ENCODE peak calls at places on chromosome 11, in ten cellular contexts. V, U, W, I, G, F, K, E, S and L are unnamed samples.

GRCh38 chr11:128660957-128661356 is 32.9 kb upstream of the FLI1 start:
- DNase-seq in G (no peak), E (no peak), K (no peak), S (no peak), F (no peak), I (no peak), U (no peak), W (no peak), V (no peak), L (peak)

GRCh38 chr11:64161037-64161436 is 4.9 kb downstream of the MACROD1 start:
- DNase-seq in I (no peak), E (no peak), U (no peak), V (no peak), W (no peak), S (no peak), G (no peak), K (no peak), F (no peak), L (no peak)

GRCh38 chr11:30635401-30635989 is 49.3 kb upstream of the MPPED2 start:
- DNase-seq in I (peak), F (no peak), G (peak), E (no peak), U (no peak), W (no peak), V (no peak), S (no peak), K (no peak), L (no peak)

GRCh38 chr11:35364101-35364780 is 55.1 kb downstream of the SLC1A2 start:
- DNase-seq in U (peak), G (no peak), K (no peak), S (peak), I (peak), W (peak), E (peak), V (peak), F (peak), L (peak)

GRCh38 chr11:71078482-71078881 is 173.9 kb downstream of the SHANK2 start:
- DNase-seq in E (no peak), I (no peak), W (no peak), F (no peak), K (no peak), U (no peak), S (no peak), G (no peak), V (no peak), L (no peak)

GRCh38 chr11:16604784-16605439 is 133.5 kb upstream of the C11orf58 start:
- DNase-seq in G (peak), I (peak), E (peak), K (no peak), S (peak), V (peak), W (peak), F (no peak), U (peak), L (peak)

GRCh38 chr11:859394-860131 is 16.9 kb downstream of the TSPAN4 start:
- DNase-seq in G (peak), S (peak), W (peak), U (peak), F (peak), E (no peak), V (peak), I (peak), K (no peak), L (peak)

GRCh38 chr11:17599460-17599925 is 52.4 kb downstream of the OTOG start:
- DNase-seq in F (no peak), G (peak), K (no peak), S (peak), U (no peak), V (no peak), E (no peak), I (no peak), W (no peak), L (no peak)

GRCh38 chr11:94557992-94558391 is 9.2 kb upstream of the PIWIL4 start:
- DNase-seq in I (peak), S (no peak), W (no peak), E (no peak), G (no peak), U (peak), F (no peak), V (peak), K (no peak), L (no peak)

GRCh38 chr11:46075928-46076327 is 45.3 kb downstream of the PHF21A start:
- DNase-seq in U (no peak), V (no peak), E (no peak), F (no peak), W (no peak), I (no peak), S (no peak), K (no peak), G (no peak), L (no peak)

GRCh38 chr11:17413414-17414316 is 25.2 kb upstream of the KCNJ11 start:
- DNase-seq in E (no peak), G (no peak), F (no peak), K (no peak), U (no peak), S (peak), W (no peak), V (no peak), I (no peak), L (no peak)

GRCh38 chr11:20429216-20429615 is 41.7 kb downstream of the PRMT3 start:
- DNase-seq in S (no peak), W (no peak), V (no peak), K (no peak), E (no peak), U (no peak), I (no peak), G (no peak), F (no peak), L (no peak)

DNA sequence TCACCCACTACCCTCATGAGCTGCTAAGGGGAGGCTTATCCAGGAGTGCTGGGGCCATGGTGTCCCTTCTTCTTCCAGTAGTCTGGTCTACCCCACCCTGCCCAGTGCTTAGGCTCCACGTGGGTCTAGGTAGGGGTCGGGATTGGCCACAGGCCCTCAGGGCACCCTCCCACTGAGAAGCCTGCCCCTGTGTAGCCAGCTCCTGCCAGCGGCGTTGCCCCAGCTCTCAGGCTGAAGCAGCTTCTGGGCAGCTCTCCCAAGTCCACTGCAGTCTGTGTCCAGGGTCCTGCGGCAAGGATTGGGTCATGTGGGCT is 24.0 kb upstream of the RIC3 start:
- DNase-seq in V (no peak), W (no peak), U (no peak), F (no peak), S (no peak), G (no peak), I (no peak), K (no peak), E (no peak), L (no peak)
- TF ChIP-seq CTCF in V (no peak), W (no peak), U (no peak), F (peak), S (no peak), G (no peak), I (no peak), K (no peak), E (no peak), L (no peak)

DNA sequence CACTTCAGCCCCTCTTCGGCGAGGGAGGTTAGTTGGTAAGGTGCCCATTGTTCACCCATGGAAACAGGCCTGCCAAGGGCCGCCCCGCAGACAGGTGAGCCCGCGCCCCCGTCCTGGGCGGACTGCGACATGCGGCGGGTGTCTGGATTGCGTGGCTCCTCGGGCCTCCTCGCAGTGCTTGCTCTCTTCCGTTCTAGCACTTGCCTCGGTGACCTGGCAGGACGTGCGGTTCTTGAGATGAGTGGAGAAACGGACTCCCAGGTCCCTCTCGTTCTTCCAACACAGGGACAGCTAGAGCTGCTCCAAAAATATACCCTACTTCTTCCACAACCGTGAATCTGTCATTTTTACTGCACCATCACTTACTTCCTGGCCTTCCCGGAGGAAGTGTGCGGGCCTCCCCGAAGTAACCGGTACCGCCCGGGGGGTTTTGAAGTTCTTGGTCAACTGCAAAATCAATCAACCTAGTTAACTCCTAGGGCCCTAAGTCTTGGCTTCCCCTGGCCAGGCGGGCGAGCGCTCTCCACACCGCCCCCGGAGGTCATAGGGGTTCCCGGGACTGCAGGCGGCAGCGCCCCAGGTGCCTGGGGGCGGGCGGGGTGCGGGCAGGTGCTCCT is 745 bp upstream of the ZBTB44 start:
- DNase-seq in I (no peak), W (no peak), S (peak), V (no peak), E (peak), K (no peak), G (peak), F (no peak), U (no peak), L (no peak)
- TF ChIP-seq CTCF in I (no peak), W (no peak), S (no peak), V (no peak), E (no peak), K (peak), G (no peak), F (no peak), U (no peak), L (no peak)

GRCh38 chr11:69912911-69913451 is 93.8 kb upstream of the FGF3 start:
- DNase-seq in S (no peak), F (no peak), K (no peak), V (no peak), U (no peak), E (no peak), W (no peak), I (no peak), G (peak), L (no peak)
- TF ChIP-seq CTCF in S (no peak), F (peak), K (peak), V (peak), U (no peak), E (no peak), W (peak), I (peak), G (no peak), L (peak)

DNA sequence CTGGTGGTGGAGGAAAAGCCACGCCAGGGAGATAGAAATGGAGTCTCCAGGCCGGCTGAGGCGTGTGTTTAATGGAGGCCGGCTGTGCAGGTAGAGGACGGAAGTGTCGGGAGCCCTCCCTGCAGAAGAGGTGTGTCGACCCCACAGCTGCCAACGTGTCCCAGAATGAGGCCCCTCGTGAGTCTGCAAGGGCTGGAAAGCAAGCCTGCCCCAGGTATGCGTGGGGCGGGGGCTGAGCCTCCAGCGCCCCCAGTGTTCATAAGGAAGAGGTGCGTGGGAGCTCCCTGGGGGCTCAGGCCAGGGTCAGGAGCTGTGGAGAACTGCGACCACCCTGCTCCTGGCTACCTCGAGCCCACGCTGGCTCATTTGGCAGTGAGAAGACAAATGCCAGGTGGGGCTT is 38.0 kb upstream of the JAM3 start:
- DNase-seq in S (no peak), U (no peak), W (no peak), I (no peak), V (no peak), G (no peak), K (no peak), E (no peak), F (no peak), L (no peak)
- TF ChIP-seq CTCF in S (no peak), U (no peak), W (no peak), I (peak), V (no peak), G (no peak), K (peak), E (no peak), F (no peak), L (peak)

GRCh38 chr11:44823920-44824704 is 97.3 kb downstream of the TSPAN18 start:
- DNase-seq in E (no peak), I (no peak), G (no peak), U (no peak), K (no peak), S (no peak), W (no peak), F (no peak), V (no peak), L (no peak)

GRCh38 chr11:44825058-44825795 is 98.5 kb downstream of the TSPAN18 start:
- DNase-seq in W (no peak), U (no peak), F (no peak), S (no peak), V (no peak), I (no peak), G (no peak), E (no peak), K (no peak), L (no peak)

GRCh38 chr11:44822369-44822768 is 95.6 kb downstream of the TSPAN18 start:
- DNase-seq in U (no peak), S (no peak), K (no peak), W (no peak), F (no peak), E (no peak), V (no peak), I (no peak), G (no peak), L (no peak)

GRCh38 chr11:44826922-44827643 is 100.3 kb downstream of the TSPAN18 start:
- DNase-seq in G (no peak), U (no peak), S (no peak), E (peak), I (no peak), V (no peak), F (no peak), K (no peak), W (no peak), L (no peak)

GRCh38 chr11:44823006-44823405 is 96.2 kb downstream of the TSPAN18 start:
- DNase-seq in U (peak), W (no peak), G (no peak), I (no peak), V (no peak), S (no peak), F (no peak), E (no peak), K (no peak), L (no peak)
- TF ChIP-seq CTCF in U (peak), W (no peak), G (no peak), I (peak), V (peak), S (no peak), F (no peak), E (no peak), K (peak), L (peak)

GRCh38 chr11:119681537-119681936 is 47.5 kb downstream of the NECTIN1 start:
- DNase-seq in I (no peak), G (no peak), K (no peak), W (no peak), V (no peak), U (no peak), E (no peak), F (no peak), S (no peak), L (no peak)
- TF ChIP-seq CTCF in I (peak), G (no peak), K (peak), W (no peak), V (peak), U (peak), E (peak), F (no peak), S (no peak), L (no peak)

GRCh38 chr11:61816736-61817455 is at the start of gene FADS1:
- DNase-seq in E (peak), W (peak), G (peak), I (peak), F (peak), S (peak), U (peak), K (peak), V (peak), L (peak)
- TF ChIP-seq CTCF in E (peak), W (peak), G (peak), I (peak), F (peak), S (peak), U (peak), K (peak), V (peak), L (peak)

GRCh38 chr11:47406896-47407745 is 1.3 kb upstream of the SLC39A13 start:
- DNase-seq in I (no peak), W (no peak), G (peak), E (peak), V (peak), K (no peak), U (no peak), F (no peak), S (no peak), L (peak)
- TF ChIP-seq CTCF in I (no peak), W (no peak), G (no peak), E (no peak), V (peak), K (peak), U (no peak), F (no peak), S (no peak), L (peak)

GRCh38 chr11:123018702-123019101 is 37.1 kb upstream of the BSX start:
- DNase-seq in G (no peak), W (no peak), V (no peak), S (no peak), U (no peak), F (no peak), I (no peak), K (no peak), E (no peak), L (no peak)

DNA sequence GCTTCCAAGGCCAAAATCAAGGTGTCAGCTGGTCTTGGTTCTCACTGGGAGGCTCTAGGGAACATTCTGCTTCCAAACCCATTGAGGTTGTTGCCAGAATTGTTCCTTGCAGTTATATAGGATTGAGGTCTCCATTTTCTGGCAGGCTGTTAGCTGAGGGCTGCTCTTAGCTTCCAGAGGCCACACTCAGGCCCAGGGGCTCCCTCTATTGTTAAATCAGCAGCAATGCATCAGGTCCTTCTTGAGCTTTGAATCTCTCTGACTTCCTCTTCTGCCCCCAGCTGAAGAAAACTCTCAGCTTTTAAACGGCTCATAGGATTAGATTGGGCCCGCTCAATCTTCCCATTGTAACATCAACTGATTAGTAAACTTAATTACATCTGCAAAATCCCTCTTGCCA is 39.3 kb upstream of the BSX start:
- DNase-seq in V (peak), U (peak), I (peak), S (peak), W (peak), K (no peak), E (no peak), F (peak), G (peak), L (peak)
- TF ChIP-seq CTCF in V (peak), U (peak), I (peak), S (peak), W (peak), K (peak), E (peak), F (peak), G (no peak), L (peak)

DNA sequence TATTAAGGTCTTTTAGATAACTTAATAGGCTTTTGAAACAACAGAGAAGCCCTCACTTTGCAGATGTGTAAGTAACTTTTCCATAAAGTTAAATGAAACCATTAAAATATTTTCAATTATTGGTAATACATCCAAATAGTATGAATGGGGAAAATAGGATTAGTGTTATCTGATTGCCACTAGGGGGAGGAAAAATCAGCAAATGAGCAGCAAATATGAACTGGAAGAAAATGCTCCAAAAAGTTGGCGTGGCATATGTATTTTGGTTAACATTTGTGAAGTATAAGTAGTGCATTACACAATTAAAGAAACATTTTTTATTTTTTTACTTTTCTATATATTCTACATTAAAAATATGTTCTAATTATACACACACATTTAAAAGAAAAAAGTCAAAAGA is 259.8 kb upstream of the ANO5 start:
- DNase-seq in G (no peak), I (no peak), S (no peak), W (no peak), U (peak), V (no peak), K (no peak), F (peak), E (no peak), L (no peak)
- TF ChIP-seq CTCF in G (no peak), I (peak), S (no peak), W (peak), U (peak), V (no peak), K (peak), F (peak), E (peak), L (no peak)